ENCODE peak calls at places on chromosome 1, in six cellular contexts. U, N, F, V, Y and E are unnamed samples.

GRCh38 chr1:966603-967295 is 467 bp downstream of the PLEKHN1 start:
- DNase-seq in U (peak; percentile 85), N (peak; percentile 86), F (peak; percentile 80), V (peak; percentile 80), Y (no peak), E (peak; percentile 36)

GRCh38 chr1:7554343-7555270 is 216.5 kb upstream of the VAMP3 start:
- DNase-seq in U (no peak), N (no peak), F (no peak), V (no peak), Y (no peak), E (no peak)

GRCh38 chr1:184686540-184686939 is 68.1 kb downstream of the EDEM3 start:
- DNase-seq in U (no peak), N (no peak), F (no peak), V (no peak), Y (no peak), E (peak; percentile 29)

GRCh38 chr1:50335036-50335435 is 88.2 kb downstream of the DMRTA2 start:
- DNase-seq in U (no peak), N (no peak), F (no peak), V (no peak), Y (no peak), E (no peak)

GRCh38 chr1:228194436-228194835 is 13.4 kb upstream of the OBSCN start:
- DNase-seq in U (no peak), N (no peak), F (no peak), V (no peak), Y (no peak), E (no peak)

GRCh38 chr1:20138961-20139550 is at the start of gene PLA2G2F:
- DNase-seq in U (peak; percentile 22), N (no peak), F (no peak), V (no peak), Y (no peak), E (no peak)

GRCh38 chr1:228913649-228914048 is 178.4 kb downstream of the RHOU start:
- DNase-seq in U (no peak), N (no peak), F (no peak), V (no peak), Y (no peak), E (no peak)

GRCh38 chr1:60916178-60916577 is 166.2 kb upstream of the NFIA start:
- DNase-seq in U (no peak), N (no peak), F (no peak), V (no peak), Y (no peak), E (no peak)

GRCh38 chr1:3054474-3054873 is 14.5 kb upstream of the PRDM16 start:
- DNase-seq in U (no peak), N (no peak), F (no peak), V (no peak), Y (no peak), E (no peak)